ENCODE peak calls at places on chromosomes 3 and 15, in four cellular contexts. X is H9, V is trophoblast cell, R is mesendoderm. M is an unnamed sample.

GRCh38 chr15:71251548-71252035 is 136.3 kb downstream of the THSD4 start:
- DNase-seq in X (no peak), R (no peak), V (peak; percentile 45), M (no peak)

GRCh38 chr3:155352900-155353490 is 59.5 kb upstream of the STRIT1 start:
- DNase-seq in R (peak; percentile 56), V (no peak), X (no peak), M (no peak)

GRCh38 chr3:71495708-71496472 is 87.6 kb downstream of the FOXP1 start:
- DNase-seq in R (peak; percentile 87), X (peak; percentile 43), V (peak; percentile 87), M (no peak)

GRCh38 chr3:194312186-194312742 is 38.9 kb downstream of the CPN2 start:
- DNase-seq in V (no peak), R (no peak), X (no peak), M (no peak)

GRCh38 chr15:67406257-67406861 is 114.6 kb upstream of the C15orf61 start:
- DNase-seq in R (peak; percentile 14), V (no peak), X (no peak), M (no peak)

GRCh38 chr3:114600571-114600970 is 306.7 kb downstream of the TIGIT start:
- DNase-seq in X (no peak), R (no peak), V (no peak), M (no peak)

GRCh38 chr15:84570164-84570692 is 30.6 kb upstream of the ZSCAN2 start:
- DNase-seq in V (peak; percentile 13), X (no peak), R (peak; percentile 30), M (no peak)

GRCh38 chr15:67472957-67473356 is 48.0 kb upstream of the C15orf61 start:
- DNase-seq in V (no peak), X (no peak), R (no peak), M (no peak)

GRCh38 chr3:52246728-52247454 is 1.3 kb downstream of the PPM1M start:
- DNase-seq in X (peak; percentile 28), V (no peak), R (no peak), M (no peak)

GRCh38 chr3:132254076-132254755 is 63.0 kb upstream of the ACP3 start:
- DNase-seq in V (peak; percentile 18), X (no peak), R (no peak), M (no peak)

GRCh38 chr3:195906865-195907729 is 1.3 kb downstream of the TNK2 start:
- DNase-seq in V (peak; percentile 74), R (peak; percentile 54), X (no peak), M (no peak)

GRCh38 chr15:45328663-45329062 is 49.7 kb downstream of the GATM start:
- DNase-seq in X (no peak), V (no peak), R (peak; percentile 70), M (no peak)

GRCh38 chr3:49681543-49681942 is 7.4 kb downstream of the APEH start:
- DNase-seq in X (no peak), R (no peak), V (no peak), M (no peak)

GRCh38 chr3:138051946-138052802 is 42.2 kb downstream of the CLDN18 start:
- DNase-seq in X (peak; percentile 62), R (peak; percentile 69), V (peak; percentile 47), M (no peak)

GRCh38 chr15:62498711-62499110 is 333.6 kb upstream of the C2CD4B start:
- DNase-seq in R (no peak), V (no peak), X (no peak), M (no peak)

GRCh38 chr3:138361561-138361971 is 13.2 kb downstream of the MRAS start:
- DNase-seq in R (no peak), X (no peak), V (no peak), M (no peak)

GRCh38 chr3:12408984-12409383 is 75.3 kb upstream of the TSEN2 start:
- DNase-seq in V (no peak), R (no peak), X (no peak), M (no peak)

GRCh38 chr3:59142581-59142980 is 92.8 kb upstream of the CFAP20DC start:
- DNase-seq in X (no peak), V (no peak), R (no peak), M (no peak)

GRCh38 chr3:1692428-1692827 is 406.2 kb upstream of the CNTN4 start:
- DNase-seq in V (no peak), X (no peak), R (no peak), M (no peak)

GRCh38 chr3:153572654-153573053 is 410.6 kb downstream of the RAP2B start:
- DNase-seq in R (no peak), X (no peak), V (no peak), M (no peak)

GRCh38 chr3:160613661-160614060 is 48.3 kb upstream of the KPNA4 start:
- DNase-seq in V (no peak), R (no peak), X (no peak), M (no peak)

GRCh38 chr15:100687532-100688215 is 85.3 kb downstream of the ASB7 start:
- DNase-seq in V (no peak), R (no peak), X (peak; percentile 4), M (no peak)

GRCh38 chr3:157532529-157533297 is 29.5 kb upstream of the VEPH1 start:
- DNase-seq in R (peak; percentile 93), X (peak; percentile 54), V (peak; percentile 53), M (no peak)

GRCh38 chr3:194675680-194676079 is 3.7 kb upstream of the LSG1 start:
- DNase-seq in V (no peak), R (no peak), X (no peak), M (no peak)

GRCh38 chr3:64131755-64132154 is 93.5 kb downstream of the PRICKLE2 start:
- DNase-seq in R (no peak), X (no peak), V (no peak), M (no peak)

GRCh38 chr3:189655617-189656016 is 24.4 kb downstream of the TP63 start:
- DNase-seq in X (no peak), R (no peak), V (no peak), M (no peak)

GRCh38 chr3:153221748-153222162 is 59.7 kb downstream of the RAP2B start:
- DNase-seq in V (peak; percentile 59), X (no peak), R (peak; percentile 78), M (no peak)

DNA sequence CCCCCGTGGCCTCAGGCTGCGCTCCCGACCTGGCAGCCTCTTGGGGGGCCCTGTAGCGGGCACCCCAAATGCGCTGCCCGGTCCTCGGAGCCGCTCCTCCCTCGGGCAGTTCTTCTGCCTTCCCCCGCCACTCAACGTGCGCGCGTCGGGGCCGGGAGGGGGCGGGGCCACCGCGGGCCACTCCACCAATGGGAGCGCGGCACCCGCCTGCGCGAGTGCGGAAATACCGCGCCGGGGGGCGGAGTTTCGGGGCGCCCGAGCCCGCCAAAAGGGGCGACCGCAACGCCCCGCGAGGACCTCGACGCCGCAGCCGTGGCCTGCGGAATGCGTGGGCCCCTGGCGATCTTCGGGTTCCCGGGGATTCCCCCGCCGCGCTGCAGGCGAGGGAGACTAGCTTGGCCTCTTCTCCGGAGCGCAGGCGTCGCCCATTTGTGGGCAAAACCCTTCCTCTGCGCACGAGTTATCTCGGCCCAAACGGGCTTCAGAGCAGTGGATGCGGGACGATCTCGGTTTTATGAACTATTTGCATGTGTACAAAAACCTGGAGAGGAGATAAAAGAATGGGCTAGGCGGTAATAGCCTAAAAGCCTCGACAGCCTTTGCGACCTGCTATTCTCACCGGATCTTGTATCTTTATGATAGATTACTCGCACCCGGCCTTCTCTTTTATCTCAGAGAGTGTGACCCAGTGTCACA is at the start of gene TASOR:
- DNase-seq in V (peak; percentile 60), R (peak; percentile 81), X (peak; percentile 77), M (peak; percentile 33)
- H3K79me2 ChIP-seq in V (peaks cover 9% of the 10 kb centered on the region), R (peaks cover 8% of the 10 kb centered on the region), X (no peaks in the 10 kb centered on the region), M (no peaks in the 10 kb centered on the region)

GRCh38 chr15:95142441-95142840 is 911.1 kb downstream of the MCTP2 start:
- DNase-seq in V (no peak), X (no peak), R (no peak), M (no peak)
- H2AK5ac ChIP-seq in V (no peak overlapping the region), X (no peak overlapping the region), R (no peak overlapping the region), M (no peak overlapping the region)

GRCh38 chr3:8559351-8559750 is 57.7 kb downstream of the LMCD1 start:
- DNase-seq in X (no peak), V (no peak), R (no peak), M (no peak)
- H2BK120ac ChIP-seq in X (no peak overlapping the region), V (no peak overlapping the region), R (no peak overlapping the region), M (no peak overlapping the region)

DNA sequence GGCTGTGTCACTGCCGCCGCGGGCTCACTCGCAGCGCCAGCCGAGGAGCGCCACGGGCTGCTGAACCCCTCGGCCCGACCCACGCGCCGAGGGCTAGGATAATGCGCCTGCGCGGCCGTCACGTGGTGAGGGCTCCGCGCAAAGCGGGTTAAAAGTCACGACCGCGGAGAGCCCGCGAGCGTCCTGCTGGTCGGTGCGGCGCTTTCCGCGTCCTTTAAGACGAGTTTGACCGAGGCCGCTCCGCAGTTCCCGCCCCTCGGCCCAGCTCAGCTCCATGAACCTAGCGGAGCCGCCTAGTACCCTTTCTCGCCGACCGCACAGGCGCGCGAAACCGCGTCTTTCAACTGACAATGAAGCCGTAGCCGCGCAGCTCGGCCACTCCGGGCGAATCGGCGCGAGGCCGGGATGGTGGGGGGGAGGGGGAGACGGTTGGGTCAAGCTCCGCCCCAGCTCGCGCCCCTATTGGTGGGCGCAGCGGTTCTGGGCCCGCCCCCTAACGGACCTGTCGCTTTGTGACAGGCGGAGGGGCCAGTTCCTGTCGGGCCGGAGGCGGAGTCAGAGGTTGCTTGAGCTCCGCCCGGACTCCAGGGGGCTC is 636 bp upstream of the STT3B start:
- DNase-seq in R (peak; percentile 99), X (peak; percentile 99), V (peak; percentile 100), M (peak; percentile 98)
- H3K79me2 ChIP-seq in R (peaks cover 34% of the 10 kb centered on the region), X (peaks cover 10% of the 10 kb centered on the region), V (peaks cover 14% of the 10 kb centered on the region), M (peaks cover 48% of the 10 kb centered on the region)

GRCh38 chr3:162601101-162601670 is 1104.6 kb downstream of the OTOL1 start:
- DNase-seq in V (no peak), R (no peak), X (no peak), M (no peak)
- H2AK5ac ChIP-seq in V (no peak overlapping the region), R (no peak overlapping the region), X (no peak overlapping the region), M (no peak overlapping the region)

DNA sequence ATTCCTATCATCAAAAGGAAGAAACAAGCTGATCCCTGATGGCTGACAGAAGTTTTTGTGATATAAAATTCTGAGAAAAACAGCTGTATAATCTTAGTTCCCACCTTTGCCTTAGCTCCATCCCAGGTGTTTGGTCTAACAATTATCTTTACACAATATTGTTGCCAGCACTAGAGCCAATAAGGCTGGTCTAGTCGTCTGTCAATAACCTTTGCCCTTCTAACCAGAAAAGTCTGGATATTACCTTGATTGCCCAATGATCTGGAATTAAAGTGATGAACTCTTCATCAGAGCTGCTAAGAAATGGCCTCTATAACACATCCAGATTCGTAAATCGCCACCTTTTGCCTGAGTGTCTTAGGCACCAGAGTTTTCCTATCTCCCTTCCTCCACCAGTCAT is 98.4 kb downstream of the FMN1 start:
- DNase-seq in R (no peak), V (no peak), X (no peak), M (no peak)
- H2BK120ac ChIP-seq in R (no peak overlapping the region), V (no peak overlapping the region), X (no peak overlapping the region), M (no peak overlapping the region)

DNA sequence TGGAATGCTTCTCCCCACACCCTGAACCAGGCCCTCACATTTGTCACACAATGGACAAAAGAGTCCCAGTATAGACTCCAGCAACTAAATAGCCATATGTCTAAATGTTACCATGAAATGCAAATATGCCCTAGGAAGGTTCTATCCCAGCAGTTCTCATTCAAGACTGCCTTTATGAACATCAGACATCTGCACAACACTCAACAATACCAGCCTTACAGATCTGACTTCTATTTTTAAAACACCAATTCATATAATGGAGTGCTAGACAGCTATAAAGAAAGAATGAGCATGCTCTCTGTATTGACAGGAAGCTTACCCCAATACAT is 7.8 kb downstream of the ITGB5 start:
- DNase-seq in X (no peak), V (no peak), R (no peak), M (no peak)
- H3K79me2 ChIP-seq in X (peaks cover 49% of the 10 kb centered on the region), V (peaks cover 27% of the 10 kb centered on the region), R (peaks cover 96% of the 10 kb centered on the region), M (peaks cover 92% of the 10 kb centered on the region)

M was measured in H1.